ENCODE peak calls at places on chromosomes 16 and 17, in four cellular contexts. P, I, C and W are unnamed samples.

GRCh38 chr17:35116845-35117244 is 2.8 kb downstream of the RAD51D start:
- DNase-seq in P (no peak), I (peak; percentile 21), C (no peak), W (peak; percentile 77)

GRCh38 chr16:26665166-26665939 is 401.4 kb upstream of the C16orf82 start:
- DNase-seq in P (no peak), I (peak; percentile 42), C (no peak), W (no peak)

GRCh38 chr17:28864991-28865849 is 10.4 kb downstream of the ERAL1 start:
- DNase-seq in P (no peak), I (no peak), C (no peak), W (no peak)

GRCh38 chr17:4186244-4186920 is 43.4 kb downstream of the CYB5D2 start:
- DNase-seq in P (no peak), I (no peak), C (no peak), W (no peak)

GRCh38 chr16:24869033-24869432 is 23.3 kb downstream of the SLC5A11 start:
- DNase-seq in P (no peak), I (no peak), C (no peak), W (no peak)

GRCh38 chr16:83475108-83475507 is 332.7 kb upstream of the HSBP1 start:
- DNase-seq in P (no peak), I (no peak), C (no peak), W (no peak)

GRCh38 chr17:57523926-57524634 is 221.0 kb downstream of the CCDC182 start:
- DNase-seq in P (no peak), I (peak; percentile 93), C (peak; percentile 63), W (no peak)

GRCh38 chr16:48496571-48497095 is 111.4 kb upstream of the SIAH1 start:
- DNase-seq in P (no peak), I (no peak), C (no peak), W (no peak)

GRCh38 chr16:49350265-49351103 is 23.1 kb upstream of the C16orf78 start:
- DNase-seq in P (peak; percentile 69), I (peak; percentile 66), C (peak; percentile 65), W (peak; percentile 93)

GRCh38 chr17:41966453-41967140 is at the start of gene CNP:
- DNase-seq in P (peak; percentile 83), I (peak; percentile 95), C (peak; percentile 90), W (peak; percentile 96)

DNA sequence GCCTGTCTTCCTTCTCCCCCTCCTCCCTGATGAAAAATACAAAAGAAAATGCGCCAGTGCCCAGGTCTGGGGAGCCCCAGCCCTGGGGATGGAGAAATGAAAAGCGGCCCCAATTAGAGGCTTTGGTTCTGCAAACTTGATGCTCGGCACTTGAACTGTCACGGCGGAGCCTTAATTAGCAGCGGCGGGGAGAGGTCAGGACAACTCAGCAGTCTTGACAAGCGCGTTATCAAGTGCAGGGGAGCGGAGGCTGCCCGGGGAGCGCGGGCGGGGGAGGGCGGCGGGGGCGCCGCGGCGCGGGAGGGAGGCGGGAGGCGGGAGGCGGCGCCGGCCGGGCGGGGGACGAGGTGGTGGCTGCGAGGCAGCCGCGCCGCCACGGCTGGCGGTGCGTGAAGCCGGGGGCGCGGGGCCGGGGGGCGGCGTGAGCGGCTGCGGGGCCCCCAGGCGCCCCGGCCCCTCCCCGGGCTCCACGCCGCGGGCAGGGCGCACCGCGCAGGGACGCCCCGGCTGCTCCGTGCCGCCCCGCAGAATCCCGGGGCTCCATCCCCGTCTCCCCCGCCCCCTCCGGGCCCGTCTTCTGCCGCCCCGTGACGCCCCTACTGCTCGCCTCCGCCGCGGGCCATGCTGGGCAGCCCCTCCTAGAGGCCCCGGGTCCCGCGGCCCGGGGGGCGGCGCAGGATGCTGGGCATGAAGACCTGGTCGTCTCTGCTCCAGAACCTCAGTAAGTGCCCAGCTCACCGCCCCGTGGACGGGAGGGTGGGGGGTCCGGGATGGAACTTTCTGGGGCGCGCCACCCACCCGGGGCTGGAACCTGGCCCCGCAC is 150.5 kb upstream of the GSE1 start:
- DNase-seq in P (no peak), I (peak; percentile 44), C (no peak), W (peak; percentile 74)
- H3K4me3 ChIP-seq in P (no peak overlapping the region), I (peak overlapping the region; percentile 54), C (no peak overlapping the region), W (peak overlapping the region; percentile 78)

GRCh38 chr16:720507-720989 is 398 bp upstream of the ANTKMT start:
- DNase-seq in P (no peak), I (peak; percentile 92), C (no peak), W (peak; percentile 88)
- TF ChIP-seq CTCF in P (no peak), I (peak; percentile 43), C (no peak), W (peak; percentile 29)

DNA sequence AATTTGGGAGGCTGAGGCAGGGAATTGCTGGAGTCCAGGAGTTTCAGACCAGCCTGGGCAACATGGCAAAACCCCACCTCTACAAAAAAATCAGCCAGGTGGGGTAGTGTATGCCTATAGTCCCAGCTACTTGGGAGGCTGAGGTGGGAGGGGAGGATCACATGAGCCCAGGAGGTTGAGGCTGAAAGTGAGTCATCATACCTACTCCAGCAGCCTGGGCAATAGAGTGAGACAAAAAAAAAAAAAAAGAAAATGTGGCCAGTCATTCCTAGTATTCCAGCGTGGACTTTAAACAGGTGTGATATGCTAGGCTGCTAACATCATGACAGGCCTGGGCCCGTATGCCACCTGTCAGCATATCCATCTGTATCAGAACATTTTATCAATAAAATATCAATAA is 143.3 kb downstream of the AATF start:
- DNase-seq in P (no peak), I (no peak), C (no peak), W (peak; percentile 30)
- H3K27ac ChIP-seq in P (no peak overlapping the region), I (no peak overlapping the region), C (no peak overlapping the region), W (no peak overlapping the region)

GRCh38 chr16:67198238-67198734 is 645 bp upstream of the ELMO3 start:
- DNase-seq in P (no peak), I (no peak), C (peak; percentile 59), W (peak; percentile 84)

GRCh38 chr16:67200491-67200890 is 1.6 kb downstream of the ELMO3 start:
- DNase-seq in P (no peak), I (no peak), C (no peak), W (no peak)

GRCh38 chr16:67201411-67202345 is 2.7 kb downstream of the ELMO3 start:
- DNase-seq in P (no peak), I (no peak), C (no peak), W (no peak)

GRCh38 chr16:67199011-67199807 is at the start of gene ELMO3:
- DNase-seq in P (no peak), I (no peak), C (peak; percentile 63), W (peak; percentile 93)

GRCh38 chr16:67199808-67200198 is 872 bp downstream of the ELMO3 start:
- DNase-seq in P (no peak), I (no peak), C (no peak), W (peak; percentile 86)
- H3K4me3 ChIP-seq in P (no peak overlapping the region), I (no peak overlapping the region), C (no peak overlapping the region), W (no peak overlapping the region)